ENCODE peak calls at places on chromosomes 11 and 22, in ten cellular contexts. U is GM13977; S is HFFc6; W is NCI-H526 treated with DMSO at 0.1 percent for 48 hours; Q is K562; V is activated T-cell treated with anti-CD3 and anti-CD28 coated beads, Interleukin-2, amount 50 U/mL, for 72 hours; F is DND-41; Z is activated naive CD4-positive, alpha-beta T cell; G is NCI-H1092 treated with DMSO at 0.1 percent for 48 hours; I is substantia nigra. K is an unnamed sample.

GRCh38 chr11:128549256-128549944 is 38.0 kb downstream of the ETS1 start:
- DNase-seq in V (no peak), U (no peak), F (no peak), W (no peak), Q (no peak), I (no peak), G (no peak), S (no peak), Z (no peak), K (no peak)

GRCh38 chr11:129275825-129276224 is 83.7 kb upstream of the ARHGAP32 start:
- DNase-seq in Z (no peak), Q (no peak), U (no peak), V (no peak), G (no peak), F (no peak), W (peak), I (no peak), S (no peak), K (no peak)

GRCh38 chr22:20956258-20957117 is 10.6 kb upstream of the AIFM3 start:
- DNase-seq in V (no peak), Q (no peak), Z (no peak), I (no peak), F (no peak), S (no peak), G (no peak), W (no peak), U (peak), K (no peak)

GRCh38 chr11:73950869-73951710 is at the start of gene DNAJB13:
- DNase-seq in F (peak), S (peak), Q (peak), I (no peak), U (peak), V (no peak), Z (no peak), W (peak), G (peak), K (peak)

GRCh38 chr11:11612439-11612838 is 9.4 kb downstream of the GALNT18 start:
- DNase-seq in V (no peak), G (no peak), U (no peak), Q (no peak), F (no peak), S (no peak), W (no peak), Z (no peak), I (no peak), K (no peak)

GRCh38 chr11:67666303-67666645 is 8.1 kb downstream of the ALDH3B2 start:
- DNase-seq in G (no peak), V (no peak), S (no peak), Q (no peak), W (no peak), Z (no peak), F (no peak), I (no peak), U (no peak), K (no peak)

GRCh38 chr11:104841973-104842372 is 56.3 kb downstream of the CASP12 start:
- DNase-seq in F (no peak), U (no peak), G (no peak), Q (no peak), V (no peak), S (no peak), W (no peak), Z (no peak), I (no peak), K (no peak)

GRCh38 chr11:72354356-72355115 is 79.8 kb downstream of the CLPB start:
- DNase-seq in F (no peak), Z (no peak), G (no peak), I (no peak), S (peak), W (no peak), Q (no peak), U (no peak), V (no peak), K (no peak)

GRCh38 chr11:99814021-99814420 is 793.3 kb downstream of the CNTN5 start:
- DNase-seq in W (no peak), I (no peak), Z (no peak), G (no peak), V (no peak), Q (no peak), U (no peak), S (no peak), F (no peak), K (no peak)

GRCh38 chr22:19143967-19144400 is 467 bp downstream of the ESS2 start:
- DNase-seq in F (peak), V (peak), S (peak), I (no peak), G (no peak), Z (no peak), Q (peak), U (no peak), W (no peak), K (no peak)

GRCh38 chr22:41504397-41504796 is 35.5 kb downstream of the ACO2 start:
- DNase-seq in V (no peak), S (no peak), Q (no peak), F (no peak), U (no peak), Z (no peak), G (no peak), I (no peak), W (no peak), K (peak)

GRCh38 chr11:45870706-45871105 is 14.7 kb upstream of the MAPK8IP1 start:
- DNase-seq in V (no peak), Z (no peak), W (no peak), G (no peak), U (no peak), Q (no peak), S (no peak), I (no peak), F (no peak), K (no peak)

GRCh38 chr11:107252429-107253161 is 205.0 kb downstream of the CWF19L2 start:
- DNase-seq in I (no peak), V (no peak), U (no peak), G (no peak), W (no peak), Z (no peak), Q (no peak), S (no peak), F (no peak), K (no peak)

K was measured in B cell.